ENCODE peak calls at places on chromosomes 5 and 9, in six cellular contexts. One of them, this sample, is unnamed.

GRCh38 chr5:122639852-122640251 is 135.0 kb upstream of the SNX2 start:
- DNase-seq in IMR-90: no peak
- DNase-seq in GM12878: no peak
- DNase-seq in HepG2: no peak
- DNase-seq in K562: no peak
- DNase-seq in A549: no peak
- DNase-seq in this sample: no peak

GRCh38 chr5:167294861-167295685 is 996.4 kb upstream of the WWC1 start:
- DNase-seq in IMR-90: peak; percentile 91
- DNase-seq in GM12878: no peak
- DNase-seq in HepG2: no peak
- DNase-seq in K562: no peak
- DNase-seq in A549: peak; percentile 88
- DNase-seq in this sample: no peak

GRCh38 chr9:113210815-113211214 is 10.3 kb downstream of the FKBP15 start:
- DNase-seq in IMR-90: no peak
- DNase-seq in GM12878: no peak
- DNase-seq in HepG2: no peak
- DNase-seq in K562: no peak
- DNase-seq in A549: no peak
- DNase-seq in this sample: no peak

GRCh38 chr5:171426680-171427079 is 7.2 kb downstream of the FGF18 start:
- DNase-seq in IMR-90: no peak
- DNase-seq in GM12878: no peak
- DNase-seq in HepG2: no peak
- DNase-seq in K562: no peak
- DNase-seq in A549: no peak
- DNase-seq in this sample: no peak

GRCh38 chr9:137449081-137449844 is 8.1 kb upstream of the ENTPD8 start:
- DNase-seq in IMR-90: no peak
- DNase-seq in GM12878: no peak
- DNase-seq in HepG2: no peak
- DNase-seq in K562: no peak
- DNase-seq in A549: no peak
- DNase-seq in this sample: no peak

GRCh38 chr9:1231998-1232919 is 182.1 kb downstream of the DMRT2 start:
- DNase-seq in IMR-90: peak; percentile 60
- DNase-seq in GM12878: no peak
- DNase-seq in HepG2: peak; percentile 84
- DNase-seq in K562: no peak
- DNase-seq in A549: peak; percentile 66
- DNase-seq in this sample: no peak

GRCh38 chr9:130240410-130241197 is 25.0 kb upstream of the HMCN2 start:
- DNase-seq in IMR-90: peak; percentile 71
- DNase-seq in GM12878: peak; percentile 54
- DNase-seq in HepG2: peak; percentile 72
- DNase-seq in K562: peak; percentile 86
- DNase-seq in A549: peak; percentile 78
- DNase-seq in this sample: peak; percentile 70

GRCh38 chr9:111821006-111821528 is 26.3 kb upstream of the SHOC1 start:
- DNase-seq in IMR-90: no peak
- DNase-seq in GM12878: no peak
- DNase-seq in HepG2: no peak
- DNase-seq in K562: no peak
- DNase-seq in A549: no peak
- DNase-seq in this sample: no peak

GRCh38 chr5:57761513-57761912 is 278.9 kb upstream of the ACTBL2 start:
- DNase-seq in IMR-90: no peak
- DNase-seq in GM12878: no peak
- DNase-seq in HepG2: no peak
- DNase-seq in K562: no peak
- DNase-seq in A549: no peak
- DNase-seq in this sample: no peak

GRCh38 chr9:16679327-16679821 is 191.1 kb downstream of the BNC2 start:
- DNase-seq in IMR-90: peak; percentile 30
- DNase-seq in GM12878: no peak
- DNase-seq in HepG2: no peak
- DNase-seq in K562: no peak
- DNase-seq in A549: no peak
- DNase-seq in this sample: no peak

GRCh38 chr5:1796371-1797108 is 3.1 kb downstream of the MRPL36 start:
- DNase-seq in IMR-90: no peak
- DNase-seq in GM12878: no peak
- DNase-seq in HepG2: no peak
- DNase-seq in K562: no peak
- DNase-seq in A549: no peak
- DNase-seq in this sample: no peak

GRCh38 chr9:110936719-110937452 is 101.4 kb downstream of the LPAR1 start:
- DNase-seq in IMR-90: peak; percentile 87
- DNase-seq in GM12878: no peak
- DNase-seq in HepG2: no peak
- DNase-seq in K562: no peak
- DNase-seq in A549: no peak
- DNase-seq in this sample: no peak

GRCh38 chr9:92483896-92484545 is 1.7 kb upstream of the ASPN start:
- DNase-seq in IMR-90: peak; percentile 46
- DNase-seq in GM12878: no peak
- DNase-seq in HepG2: no peak
- DNase-seq in K562: no peak
- DNase-seq in A549: no peak
- DNase-seq in this sample: no peak

GRCh38 chr5:4942831-4943178 is 197.3 kb upstream of the ADAMTS16 start:
- DNase-seq in IMR-90: no peak
- DNase-seq in GM12878: no peak
- DNase-seq in HepG2: no peak
- DNase-seq in K562: no peak
- DNase-seq in A549: no peak
- DNase-seq in this sample: no peak

GRCh38 chr9:121895836-121896544 is 197.1 kb downstream of the TTLL11 start:
- DNase-seq in IMR-90: peak; percentile 71
- DNase-seq in GM12878: no peak
- DNase-seq in HepG2: peak; percentile 5
- DNase-seq in K562: no peak
- DNase-seq in A549: peak; percentile 60
- DNase-seq in this sample: no peak

GRCh38 chr5:108588323-108588722 is 159.4 kb upstream of the FER start:
- DNase-seq in IMR-90: no peak
- DNase-seq in GM12878: no peak
- DNase-seq in HepG2: no peak
- DNase-seq in K562: no peak
- DNase-seq in A549: no peak
- DNase-seq in this sample: no peak

GRCh38 chr5:170278611-170279500 is 18.7 kb downstream of the LCP2 start:
- DNase-seq in IMR-90: no peak
- DNase-seq in GM12878: peak; percentile 78
- DNase-seq in HepG2: no peak
- DNase-seq in K562: peak; percentile 87
- DNase-seq in A549: no peak
- DNase-seq in this sample: no peak
- TF ChIP-seq BHLHE40 in IMR-90: no peak
- TF ChIP-seq BHLHE40 in GM12878: no peak
- TF ChIP-seq BHLHE40 in HepG2: no peak
- TF ChIP-seq BHLHE40 in K562: no peak
- TF ChIP-seq BHLHE40 in A549: no peak
- TF ChIP-seq BHLHE40 in this sample: no peak

GRCh38 chr5:53597894-53598293 is 37.5 kb downstream of the NDUFS4 start:
- DNase-seq in IMR-90: no peak
- DNase-seq in GM12878: no peak
- DNase-seq in HepG2: no peak
- DNase-seq in K562: no peak
- DNase-seq in A549: no peak
- DNase-seq in this sample: no peak

GRCh38 chr5:53601570-53601969 is 41.1 kb downstream of the NDUFS4 start:
- DNase-seq in IMR-90: peak; percentile 55
- DNase-seq in GM12878: no peak
- DNase-seq in HepG2: peak; percentile 33
- DNase-seq in K562: no peak
- DNase-seq in A549: peak; percentile 87
- DNase-seq in this sample: no peak

GRCh38 chr5:53604309-53604708 is 43.9 kb downstream of the NDUFS4 start:
- DNase-seq in IMR-90: no peak
- DNase-seq in GM12878: no peak
- DNase-seq in HepG2: no peak
- DNase-seq in K562: no peak
- DNase-seq in A549: no peak
- DNase-seq in this sample: no peak

GRCh38 chr5:53607896-53608295 is 47.5 kb downstream of the NDUFS4 start:
- DNase-seq in IMR-90: peak; percentile 40
- DNase-seq in GM12878: no peak
- DNase-seq in HepG2: no peak
- DNase-seq in K562: no peak
- DNase-seq in A549: no peak
- DNase-seq in this sample: no peak

DNA sequence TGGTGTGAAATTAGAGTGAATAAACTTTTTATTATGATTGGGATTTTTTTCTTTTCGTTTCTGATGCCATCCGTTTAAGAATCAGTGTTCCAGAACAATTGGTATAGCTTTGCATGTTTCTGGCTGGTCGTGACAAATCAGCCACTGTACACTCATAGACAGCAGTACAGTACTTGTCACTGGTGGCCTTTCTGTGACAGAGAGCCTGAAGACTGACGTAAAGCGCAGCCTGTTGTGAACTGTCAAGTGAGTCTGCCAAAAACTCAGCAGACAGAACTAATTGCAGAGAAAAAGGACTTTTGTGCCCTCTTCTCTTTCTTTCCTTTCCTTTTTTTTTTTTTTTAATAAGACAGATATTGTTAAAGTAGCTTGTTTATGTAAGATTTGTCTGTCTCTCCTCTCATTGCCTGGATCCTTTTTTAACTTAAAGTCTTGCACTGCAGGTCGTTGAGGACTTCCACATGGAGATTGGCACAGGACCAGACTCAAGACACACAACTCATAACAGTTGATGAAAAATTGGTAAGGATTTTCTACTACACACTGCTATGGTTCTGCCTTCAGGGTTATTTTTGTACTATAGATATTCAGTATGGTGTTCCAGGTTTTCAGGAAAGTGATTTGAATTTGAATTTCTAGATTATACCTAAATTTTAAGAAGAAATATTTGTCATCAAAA is 42.7 kb downstream of the NDUFS4 start:
- DNase-seq in IMR-90: peak; percentile 52
- DNase-seq in GM12878: no peak
- DNase-seq in HepG2: no peak
- DNase-seq in K562: no peak
- DNase-seq in A549: no peak
- DNase-seq in this sample: no peak
- TF ChIP-seq BHLHE40 in IMR-90: no peak
- TF ChIP-seq BHLHE40 in GM12878: no peak
- TF ChIP-seq BHLHE40 in HepG2: no peak
- TF ChIP-seq BHLHE40 in K562: no peak
- TF ChIP-seq BHLHE40 in A549: no peak
- TF ChIP-seq BHLHE40 in this sample: no peak

GRCh38 chr5:107215581-107215980 is 455.2 kb downstream of the EFNA5 start:
- DNase-seq in IMR-90: peak; percentile 4
- DNase-seq in GM12878: no peak
- DNase-seq in HepG2: no peak
- DNase-seq in K562: no peak
- DNase-seq in A549: peak; percentile 2
- DNase-seq in this sample: no peak

GRCh38 chr5:107217721-107218130 is 453.0 kb downstream of the EFNA5 start:
- DNase-seq in IMR-90: no peak
- DNase-seq in GM12878: no peak
- DNase-seq in HepG2: no peak
- DNase-seq in K562: no peak
- DNase-seq in A549: no peak
- DNase-seq in this sample: no peak

GRCh38 chr5:107218457-107219193 is 452.1 kb downstream of the EFNA5 start:
- DNase-seq in IMR-90: peak; percentile 21
- DNase-seq in GM12878: no peak
- DNase-seq in HepG2: no peak
- DNase-seq in K562: no peak
- DNase-seq in A549: peak; percentile 9
- DNase-seq in this sample: no peak

GRCh38 chr5:107219993-107220392 is 450.7 kb downstream of the EFNA5 start:
- DNase-seq in IMR-90: no peak
- DNase-seq in GM12878: no peak
- DNase-seq in HepG2: no peak
- DNase-seq in K562: no peak
- DNase-seq in A549: no peak
- DNase-seq in this sample: no peak

DNA sequence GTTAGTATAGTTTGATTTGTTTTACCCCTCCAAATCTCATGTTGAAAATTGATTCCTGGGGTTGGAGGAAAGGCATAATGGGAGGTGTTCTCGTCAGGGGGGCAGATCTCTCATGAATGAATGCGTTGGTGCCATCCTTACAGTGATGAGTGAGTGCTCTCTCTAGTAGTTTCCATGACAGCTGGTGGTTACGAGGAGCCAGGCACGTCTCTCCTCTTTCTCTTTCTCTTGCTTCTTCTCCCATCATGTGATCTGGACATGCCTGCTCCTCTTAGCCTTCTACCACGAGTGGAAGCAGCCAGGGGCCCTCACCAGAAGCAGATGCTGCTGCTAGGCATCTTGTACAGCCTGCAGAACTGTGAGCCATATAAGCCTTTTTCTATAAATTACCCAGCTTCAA is 454.1 kb downstream of the EFNA5 start:
- DNase-seq in IMR-90: no peak
- DNase-seq in GM12878: no peak
- DNase-seq in HepG2: no peak
- DNase-seq in K562: no peak
- DNase-seq in A549: no peak
- DNase-seq in this sample: no peak
- TF ChIP-seq BHLHE40 in IMR-90: no peak
- TF ChIP-seq BHLHE40 in GM12878: no peak
- TF ChIP-seq BHLHE40 in HepG2: no peak
- TF ChIP-seq BHLHE40 in K562: no peak
- TF ChIP-seq BHLHE40 in A549: no peak
- TF ChIP-seq BHLHE40 in this sample: no peak

GRCh38 chr9:75715360-75715759 is 175.1 kb upstream of the PCSK5 start:
- DNase-seq in IMR-90: no peak
- DNase-seq in GM12878: no peak
- DNase-seq in HepG2: no peak
- DNase-seq in K562: no peak
- DNase-seq in A549: no peak
- DNase-seq in this sample: no peak

GRCh38 chr9:75709698-75710097 is 180.8 kb upstream of the PCSK5 start:
- DNase-seq in IMR-90: no peak
- DNase-seq in GM12878: no peak
- DNase-seq in HepG2: no peak
- DNase-seq in K562: no peak
- DNase-seq in A549: no peak
- DNase-seq in this sample: no peak

GRCh38 chr9:75713373-75713772 is 177.1 kb upstream of the PCSK5 start:
- DNase-seq in IMR-90: no peak
- DNase-seq in GM12878: no peak
- DNase-seq in HepG2: no peak
- DNase-seq in K562: no peak
- DNase-seq in A549: no peak
- DNase-seq in this sample: no peak

GRCh38 chr9:75712690-75713089 is 177.8 kb upstream of the PCSK5 start:
- DNase-seq in IMR-90: no peak
- DNase-seq in GM12878: no peak
- DNase-seq in HepG2: no peak
- DNase-seq in K562: no peak
- DNase-seq in A549: no peak
- DNase-seq in this sample: no peak
- TF ChIP-seq BHLHE40 in IMR-90: no peak
- TF ChIP-seq BHLHE40 in GM12878: no peak
- TF ChIP-seq BHLHE40 in HepG2: no peak
- TF ChIP-seq BHLHE40 in K562: no peak
- TF ChIP-seq BHLHE40 in A549: no peak
- TF ChIP-seq BHLHE40 in this sample: no peak